ENCODE peak calls at places on chromosome 14, in eight cellular contexts. Q is AG10803, P is psoas muscle, Z is cardiac muscle cell, H is WERI-Rb-1, K is fibroblast of the aortic adventitia, I is neural crest cell, A is Caco-2. J is an unnamed sample.

GRCh38 chr14:49954171-49954631 is 61.3 kb downstream of the ARF6 start:
- DNase-seq in Q (peak), P (peak), Z (no peak), H (no peak), K (peak), I (no peak), A (no peak), J (no peak)

GRCh38 chr14:91911474-91912032 is 35.9 kb downstream of the FBLN5 start:
- DNase-seq in Q (peak), P (no peak), Z (peak), H (peak), K (peak), I (peak), A (peak), J (peak)

GRCh38 chr14:76768671-76769500 is 7.6 kb downstream of the VASH1 start:
- DNase-seq in Q (no peak), P (no peak), Z (no peak), H (no peak), K (no peak), I (no peak), A (no peak), J (no peak)

GRCh38 chr14:48553443-48553842 is 878.0 kb upstream of the MDGA2 start:
- DNase-seq in Q (no peak), P (no peak), Z (no peak), H (no peak), K (no peak), I (no peak), A (no peak), J (no peak)

GRCh38 chr14:49586673-49587460 is 687 bp upstream of the RPS29 start:
- DNase-seq in Q (peak), P (peak), Z (peak), H (peak), K (peak), I (peak), A (peak), J (peak)

GRCh38 chr14:77320238-77320935 is at the start of gene POMT2:
- DNase-seq in Q (peak), P (peak), Z (peak), H (peak), K (peak), I (peak), A (peak), J (peak)

GRCh38 chr14:54211562-54212308 is 185.1 kb upstream of the CDKN3 start:
- DNase-seq in Q (peak), P (no peak), Z (peak), H (no peak), K (peak), I (no peak), A (no peak), J (no peak)

GRCh38 chr14:99563749-99564129 is 40.3 kb downstream of the CCDC85C start:
- DNase-seq in Q (no peak), P (no peak), Z (no peak), H (no peak), K (no peak), I (no peak), A (no peak), J (no peak)

GRCh38 chr14:86797075-86797351 is 1196.0 kb downstream of the GALC start:
- DNase-seq in Q (no peak), P (no peak), Z (no peak), H (no peak), K (no peak), I (no peak), A (no peak), J (no peak)

GRCh38 chr14:55306938-55307589 is 35.8 kb downstream of the FBXO34 start:
- DNase-seq in Q (no peak), P (no peak), Z (no peak), H (no peak), K (peak), I (no peak), A (no peak), J (no peak)

GRCh38 chr14:27672047-27672446 is 1074.2 kb upstream of the NOVA1 start:
- DNase-seq in Q (no peak), P (no peak), Z (no peak), H (no peak), K (no peak), I (no peak), A (peak), J (no peak)

GRCh38 chr14:70811065-70811464 is 1.8 kb upstream of the MAP3K9 start:
- DNase-seq in Q (no peak), P (no peak), Z (no peak), H (no peak), K (no peak), I (no peak), A (no peak), J (no peak)

GRCh38 chr14:20460458-20461229 is 590 bp downstream of the PIP4P1 start:
- DNase-seq in Q (no peak), P (no peak), Z (no peak), H (peak), K (no peak), I (no peak), A (peak), J (no peak)

GRCh38 chr14:28406181-28406580 is 360.4 kb upstream of the FOXG1 start:
- DNase-seq in Q (no peak), P (no peak), Z (peak), H (no peak), K (peak), I (no peak), A (no peak), J (no peak)

GRCh38 chr14:49173765-49174373 is 412.3 kb downstream of the RPS29 start:
- DNase-seq in Q (peak), P (no peak), Z (peak), H (peak), K (peak), I (peak), A (peak), J (peak)

GRCh38 chr14:91246051-91246852 is 1.7 kb upstream of the GPR68 start:
- DNase-seq in Q (no peak), P (no peak), Z (no peak), H (no peak), K (no peak), I (no peak), A (no peak), J (no peak)

GRCh38 chr14:91890291-91890749 is 23.0 kb upstream of the TC2N start:
- DNase-seq in Q (no peak), P (no peak), Z (peak), H (peak), K (peak), I (no peak), A (no peak), J (no peak)

GRCh38 chr14:36344211-36344610 is 23.8 kb upstream of the MBIP start:
- DNase-seq in Q (peak), P (no peak), Z (no peak), H (no peak), K (peak), I (no peak), A (no peak), J (no peak)

GRCh38 chr14:31746326-31746725 is 185.1 kb downstream of the NUBPL start:
- DNase-seq in Q (no peak), P (no peak), Z (no peak), H (no peak), K (no peak), I (no peak), A (no peak), J (no peak)

GRCh38 chr14:93332032-93332852 is 594 bp downstream of the BTBD7 start:
- DNase-seq in Q (peak), P (peak), Z (peak), H (peak), K (peak), I (peak), A (peak), J (peak)
- TF ChIP-seq CTCF in Q (no peak), P (no peak), Z (no peak), H (no peak), K (no peak), I (peak), A (peak), J (no peak)

DNA sequence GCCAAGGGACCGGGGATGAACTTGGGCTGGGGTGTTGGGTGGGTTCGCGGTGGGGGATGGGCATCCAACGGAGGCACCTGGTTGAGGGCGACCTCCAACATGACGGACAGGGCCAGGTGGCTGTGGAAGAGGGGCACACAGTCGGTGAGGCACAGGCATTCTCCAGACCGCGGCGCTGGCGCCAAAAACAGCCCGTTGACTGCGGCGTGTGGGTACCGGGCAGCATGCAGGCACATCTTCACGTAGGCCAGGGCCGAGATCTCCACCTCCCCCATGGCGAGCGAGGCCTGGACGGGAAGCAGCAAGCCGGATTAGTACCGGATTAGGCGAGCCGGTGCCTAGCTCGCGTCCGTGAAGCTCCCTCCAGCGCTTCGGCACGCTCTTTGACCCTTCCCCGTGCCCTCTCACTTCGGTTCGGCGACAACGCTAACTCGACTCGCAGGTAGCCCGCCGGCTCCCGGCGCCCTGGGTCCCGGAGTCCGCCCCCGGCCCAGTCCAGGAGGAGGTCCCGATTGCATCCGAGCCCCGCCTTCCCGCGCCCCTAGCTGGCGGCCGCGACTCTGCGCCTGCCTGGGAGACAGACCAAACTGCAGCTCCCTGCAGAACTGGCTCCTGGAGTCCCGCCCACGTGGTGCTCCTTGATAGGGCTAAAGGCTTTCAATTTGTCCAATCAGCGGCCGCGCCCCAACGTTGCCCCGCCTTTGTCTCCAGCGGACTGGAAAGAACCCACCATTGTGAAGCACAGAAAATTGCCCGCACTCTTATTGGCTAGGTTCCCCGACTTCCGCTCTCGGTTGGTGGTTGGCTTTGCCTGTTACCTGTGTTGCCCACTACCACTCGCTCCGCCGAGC is at the start of gene EMC9:
- DNase-seq in Q (peak), P (peak), Z (peak), H (peak), K (peak), I (peak), A (peak), J (peak)
- TF ChIP-seq CTCF in Q (peak), P (peak), Z (peak), H (peak), K (peak), I (peak), A (peak), J (peak)

GRCh38 chr14:21724115-21724973 is 50.7 kb upstream of the OR4E1 start:
- DNase-seq in Q (no peak), P (no peak), Z (no peak), H (no peak), K (no peak), I (no peak), A (no peak), J (no peak)

GRCh38 chr14:21719841-21720240 is 46.2 kb upstream of the OR4E1 start:
- DNase-seq in Q (no peak), P (no peak), Z (no peak), H (no peak), K (no peak), I (no peak), A (no peak), J (no peak)

GRCh38 chr14:21721504-21721903 is 47.9 kb upstream of the OR4E1 start:
- DNase-seq in Q (no peak), P (no peak), Z (no peak), H (no peak), K (no peak), I (no peak), A (no peak), J (no peak)

DNA sequence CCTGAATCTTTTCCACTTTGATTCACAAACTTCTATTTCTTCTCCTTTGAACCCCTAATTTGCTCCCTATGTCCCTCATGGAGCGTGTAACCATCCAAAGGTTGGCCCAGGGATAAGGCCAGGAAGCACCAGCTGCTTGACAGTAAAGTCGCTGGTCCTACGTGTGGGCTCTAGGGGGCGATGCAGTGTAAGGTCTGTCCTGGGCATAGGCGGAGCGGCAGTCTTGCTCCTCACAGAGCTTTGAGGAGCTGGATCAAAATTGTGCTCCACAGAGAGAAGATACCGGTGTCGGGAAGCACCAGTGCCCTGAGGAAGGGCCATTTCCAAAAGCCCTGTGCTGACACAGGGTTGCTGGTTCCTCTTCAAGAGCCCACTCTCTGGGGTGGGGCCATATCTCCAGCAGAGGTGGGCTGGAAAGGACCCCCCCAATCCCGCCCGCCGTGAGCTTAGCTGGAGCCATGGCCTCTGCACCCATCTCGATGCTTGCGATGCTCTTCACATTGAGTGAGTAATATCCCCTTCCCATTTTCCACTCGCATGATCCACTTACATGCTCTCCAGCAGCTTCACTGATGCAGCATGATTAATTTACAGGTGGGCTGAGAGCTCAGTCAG is 49.9 kb upstream of the OR4E1 start:
- DNase-seq in Q (no peak), P (no peak), Z (peak), H (peak), K (no peak), I (peak), A (peak), J (peak)
- TF ChIP-seq CTCF in Q (no peak), P (no peak), Z (peak), H (peak), K (peak), I (peak), A (peak), J (no peak)

DNA sequence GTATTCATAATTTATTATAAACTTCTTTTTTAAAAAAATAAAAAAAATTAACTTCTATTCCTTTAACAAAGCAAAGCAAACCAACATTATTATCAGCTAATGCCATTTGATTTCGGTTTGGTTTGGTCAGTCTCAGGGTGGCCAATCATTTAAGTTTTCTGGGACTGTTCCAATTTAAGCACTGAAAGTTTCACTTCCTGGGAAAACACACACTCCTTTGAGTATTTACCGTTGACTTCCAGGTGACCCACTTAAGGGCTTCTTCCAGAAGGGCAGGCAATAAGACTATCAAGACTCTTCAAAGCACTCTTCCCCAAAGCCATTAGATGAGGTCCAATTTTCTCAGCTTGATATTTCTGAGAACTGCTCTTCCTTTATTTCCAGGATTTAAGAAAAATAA is 854.0 kb downstream of the DIO2 start:
- DNase-seq in Q (no peak), P (no peak), Z (no peak), H (no peak), K (no peak), I (no peak), A (no peak), J (no peak)
- TF ChIP-seq CTCF in Q (no peak), P (no peak), Z (no peak), H (no peak), K (no peak), I (no peak), A (no peak), J (no peak)

DNA sequence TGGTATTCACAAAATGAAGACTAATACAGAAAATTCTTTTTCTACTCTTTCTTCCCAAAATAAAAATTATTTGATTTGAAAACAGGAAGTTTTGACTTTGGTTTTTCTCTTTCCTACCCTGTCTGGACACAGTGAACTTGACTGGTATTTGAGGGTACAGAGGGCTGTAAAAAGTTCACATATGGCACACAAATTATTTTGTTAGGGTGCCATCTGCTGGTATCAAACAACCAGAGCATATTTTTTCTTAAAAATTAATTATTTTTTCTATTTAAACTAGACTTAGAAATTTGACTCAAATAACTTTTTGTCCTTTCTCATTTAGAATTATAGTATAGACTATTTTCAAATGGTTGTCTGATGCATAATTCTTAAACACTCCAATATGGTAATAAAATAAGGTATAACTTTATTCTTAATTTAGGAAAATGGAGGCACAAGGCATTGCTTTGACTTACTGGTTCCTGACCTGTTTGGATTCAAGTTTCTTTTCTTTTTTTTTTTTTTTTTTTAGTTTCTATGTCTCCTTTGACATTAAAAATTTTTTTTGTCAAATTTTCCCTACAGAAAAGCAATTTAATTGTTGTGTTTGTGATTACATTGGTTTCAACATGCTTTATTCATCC is 390.6 kb downstream of the PRKD1 start:
- DNase-seq in Q (peak), P (no peak), Z (peak), H (no peak), K (peak), I (no peak), A (no peak), J (no peak)
- TF ChIP-seq CTCF in Q (peak), P (peak), Z (peak), H (no peak), K (peak), I (peak), A (peak), J (no peak)

DNA sequence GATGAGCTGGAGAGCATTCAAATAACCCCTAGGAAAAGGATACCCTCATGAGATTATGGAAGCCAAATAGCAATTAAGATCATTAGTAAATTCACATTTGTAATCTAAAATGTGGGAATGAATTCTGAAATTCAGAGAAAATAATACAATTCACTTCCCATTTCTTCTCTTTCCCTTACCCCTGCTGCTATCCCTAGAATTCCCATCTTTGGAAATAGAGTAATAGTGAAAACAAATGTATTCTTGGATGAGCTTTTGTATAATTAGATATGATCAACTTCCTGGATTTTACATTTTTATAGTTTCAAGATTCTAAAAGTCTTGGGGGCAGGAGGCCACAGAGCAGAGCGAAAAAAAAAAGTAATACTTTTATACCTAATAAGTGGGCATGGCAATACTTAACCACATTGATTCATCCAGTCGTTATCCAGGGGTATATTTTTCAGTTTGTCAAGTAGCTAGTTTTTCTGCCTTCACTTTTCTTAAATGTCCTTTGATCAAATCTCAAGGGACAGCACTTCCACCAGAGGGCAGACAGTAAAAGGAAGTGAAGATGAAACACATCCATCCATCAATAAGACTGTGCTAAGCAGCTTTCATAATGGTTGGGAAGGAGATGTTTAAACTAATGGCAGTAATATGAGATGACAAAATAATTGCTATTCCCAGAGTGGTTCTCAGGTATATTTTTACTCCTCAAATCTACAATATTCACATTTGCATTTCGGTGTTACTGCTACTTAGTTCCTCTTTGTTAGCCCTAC is 401.3 kb downstream of the DIO2 start:
- DNase-seq in Q (no peak), P (no peak), Z (peak), H (peak), K (no peak), I (no peak), A (peak), J (no peak)
- TF ChIP-seq CTCF in Q (no peak), P (peak), Z (no peak), H (peak), K (no peak), I (peak), A (peak), J (no peak)

DNA sequence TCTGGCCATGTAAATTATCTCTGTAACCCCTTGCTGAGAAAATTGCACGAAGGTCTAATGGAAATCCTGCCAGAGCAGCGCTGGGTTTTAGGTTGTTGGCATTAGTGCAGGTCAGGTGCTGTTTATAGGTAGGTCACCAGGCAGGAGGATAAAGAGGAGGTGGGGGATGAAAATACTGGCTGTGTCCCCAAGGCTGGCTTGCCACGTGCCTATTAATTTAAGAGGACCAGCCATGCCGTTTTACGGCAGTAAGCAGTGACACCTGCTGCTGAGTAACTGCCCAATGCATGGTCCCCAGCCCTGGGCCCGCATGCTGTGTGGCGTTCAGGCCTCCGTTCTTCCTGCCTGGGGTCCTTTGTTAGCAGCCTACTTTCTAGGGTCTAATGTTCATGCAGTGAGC is 67.2 kb downstream of the WDR20 start:
- DNase-seq in Q (no peak), P (no peak), Z (no peak), H (peak), K (no peak), I (no peak), A (no peak), J (no peak)
- TF ChIP-seq CTCF in Q (no peak), P (no peak), Z (no peak), H (peak), K (no peak), I (no peak), A (no peak), J (no peak)

J was measured in GM13976.